ENCODE peak calls at places on chromosomes 6 and 20, in four cellular contexts. V, C, T and O are unnamed samples.

GRCh38 chr20:3093861-3094361 is 9.4 kb upstream of the AVP start:
- DNase-seq in V (no peak), C (no peak), T (no peak), O (no peak)

GRCh38 chr6:84007871-84008270 is 25.7 kb upstream of the MRAP2 start:
- DNase-seq in V (no peak), C (no peak), T (no peak), O (no peak)

GRCh38 chr20:51450221-51450712 is 92.3 kb downstream of the NFATC2 start:
- DNase-seq in V (no peak), C (no peak), T (no peak), O (no peak)

GRCh38 chr6:84074988-84075781 is 41.6 kb downstream of the MRAP2 start:
- DNase-seq in V (peak), C (no peak), T (no peak), O (peak)

GRCh38 chr6:151627689-151628444 is 134.1 kb downstream of the CCDC170 start:
- DNase-seq in V (peak), C (no peak), T (no peak), O (peak)

GRCh38 chr6:134436950-134437349 is 119.0 kb upstream of the SGK1 start:
- DNase-seq in V (no peak), C (no peak), T (no peak), O (no peak)

GRCh38 chr20:41563087-41563486 is 55.1 kb downstream of the CHD6 start:
- DNase-seq in V (no peak), C (no peak), T (no peak), O (no peak)

GRCh38 chr20:25539742-25540201 is 45.6 kb downstream of the NINL start:
- DNase-seq in V (no peak), C (no peak), T (no peak), O (no peak)

GRCh38 chr20:8194721-8195120 is 62.7 kb downstream of the PLCB1 start:
- DNase-seq in V (no peak), C (no peak), T (no peak), O (no peak)

GRCh38 chr20:35757098-35757705 is 14.6 kb upstream of the PHF20 start:
- DNase-seq in V (no peak), C (no peak), T (no peak), O (no peak)

GRCh38 chr6:17987576-17988421 is at the start of gene KIF13A:
- DNase-seq in V (no peak), C (peak), T (peak), O (no peak)

GRCh38 chr20:47298624-47299023 is 57.9 kb downstream of the ZMYND8 start:
- DNase-seq in V (no peak), C (no peak), T (no peak), O (no peak)

GRCh38 chr6:157629220-157629619 is 193.8 kb upstream of the SNX9 start:
- DNase-seq in V (no peak), C (no peak), T (no peak), O (no peak)

GRCh38 chr6:167700199-167700598 is 126.5 kb upstream of the AFDN start:
- DNase-seq in V (no peak), C (no peak), T (no peak), O (peak)

GRCh38 chr20:35823147-35823546 is 51.3 kb downstream of the PHF20 start:
- DNase-seq in V (no peak), C (no peak), T (no peak), O (no peak)

GRCh38 chr20:63459070-63459380 is 13.4 kb downstream of the KCNQ2 start:
- DNase-seq in V (no peak), C (no peak), T (no peak), O (no peak)

GRCh38 chr6:158774734-158775449 is 44.3 kb downstream of the EZR start:
- DNase-seq in V (no peak), C (no peak), T (no peak), O (no peak)

GRCh38 chr6:32069460-32069859 is 31.2 kb downstream of the CYP21A2 start:
- DNase-seq in V (no peak), C (peak), T (no peak), O (no peak)
- H3K27ac ChIP-seq in V (no peak), C (no peak), T (no peak), O (no peak)

DNA sequence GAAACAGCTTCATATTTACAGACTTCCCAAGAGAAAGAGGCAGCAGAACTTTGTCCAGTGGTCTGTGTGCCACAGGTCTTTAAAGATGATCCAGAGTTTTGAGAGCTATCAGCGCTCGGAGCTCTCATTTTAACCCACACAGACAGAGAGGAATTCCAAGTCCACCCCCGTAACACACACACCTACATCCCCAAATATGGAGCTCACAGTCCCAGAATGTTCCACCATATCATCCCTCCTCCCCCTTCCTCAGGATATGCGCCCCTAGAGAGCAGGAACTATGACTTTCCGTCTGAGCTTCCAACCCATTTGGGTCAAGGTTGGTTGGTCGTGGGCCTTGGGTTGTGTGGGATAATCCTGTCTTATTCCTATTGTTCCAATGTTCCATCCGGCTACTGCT is at the start of gene DEFB128:
- DNase-seq in V (no peak), C (no peak), T (no peak), O (no peak)
- H3K27ac ChIP-seq in V (no peak), C (no peak), T (no peak), O (no peak)

DNA sequence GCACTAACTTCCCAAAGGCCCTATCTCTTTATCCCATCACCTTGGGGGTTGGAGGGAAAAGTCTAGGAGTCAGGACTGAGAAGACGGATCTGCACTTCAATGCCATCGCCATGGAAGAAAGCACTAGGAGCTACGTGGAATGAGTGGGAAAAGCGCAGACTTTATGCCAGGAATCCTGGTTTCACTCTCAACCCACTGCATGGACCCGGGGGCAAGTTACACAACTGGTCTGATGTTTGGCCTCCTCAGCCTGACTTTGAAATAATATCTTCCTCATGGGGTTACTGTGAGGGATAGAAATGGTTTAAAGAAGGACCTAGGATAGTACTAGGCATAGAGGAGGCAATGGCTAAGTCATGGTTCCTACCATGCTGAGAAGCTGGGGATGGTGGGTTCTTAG is 13.5 kb upstream of the PSMG4 start:
- DNase-seq in V (no peak), C (no peak), T (no peak), O (no peak)
- H3K27ac ChIP-seq in V (no peak), C (no peak), T (no peak), O (no peak)

DNA sequence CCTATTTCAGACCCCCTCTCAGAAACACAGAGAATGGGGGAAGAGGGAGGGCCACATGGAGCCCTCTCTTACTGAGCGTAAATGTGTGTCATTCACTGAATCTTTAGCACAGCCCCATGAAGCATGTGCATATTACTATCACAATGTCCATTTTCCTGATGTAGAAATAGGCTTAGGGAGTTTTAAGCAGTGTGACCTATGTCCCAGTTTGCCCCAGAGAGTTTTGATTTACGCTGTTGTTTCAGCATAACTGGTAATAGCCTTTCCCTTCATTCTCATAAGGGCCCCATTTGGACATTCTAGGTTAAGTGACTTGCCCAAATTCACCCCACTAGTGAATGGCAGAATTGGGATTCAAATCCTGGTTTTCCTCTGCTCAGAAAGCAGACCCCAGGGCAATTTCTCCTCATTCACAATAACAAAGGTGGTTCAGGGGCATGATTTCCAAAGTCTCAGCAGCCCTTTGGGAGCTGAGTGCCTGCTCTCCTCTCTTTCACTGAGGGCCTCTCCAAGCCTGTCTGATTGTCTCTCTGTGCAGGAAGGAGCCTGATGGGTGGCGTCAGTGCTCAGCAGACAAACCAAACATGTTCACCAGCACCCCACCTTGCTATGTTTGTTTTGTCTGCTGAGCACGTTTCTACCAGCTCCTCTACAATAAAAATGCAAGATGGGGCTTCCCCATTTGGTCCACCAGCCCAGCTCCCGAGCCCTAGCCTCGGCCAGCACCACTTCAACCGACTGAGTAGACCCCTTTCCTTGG is 25.2 kb upstream of the TCP11 start:
- DNase-seq in V (no peak), C (no peak), T (peak), O (no peak)
- H3K27ac ChIP-seq in V (no peak), C (no peak), T (peak), O (peak)

GRCh38 chr6:79946242-79946641 is 1.1 kb downstream of the ELOVL4 start:
- DNase-seq in V (no peak), C (no peak), T (no peak), O (no peak)

GRCh38 chr6:79949235-79949634 is 1.9 kb upstream of the ELOVL4 start:
- DNase-seq in V (peak), C (peak), T (peak), O (peak)

GRCh38 chr6:79943133-79943532 is 4.2 kb downstream of the ELOVL4 start:
- DNase-seq in V (no peak), C (no peak), T (no peak), O (no peak)

GRCh38 chr6:79946773-79947190 is 571 bp downstream of the ELOVL4 start:
- DNase-seq in V (no peak), C (no peak), T (peak), O (no peak)

GRCh38 chr6:79947191-79948173 is at the start of gene ELOVL4:
- DNase-seq in V (no peak), C (peak), T (peak), O (peak)
- H3K27ac ChIP-seq in V (no peak), C (no peak), T (no peak), O (no peak)

GRCh38 chr6:26194329-26194701 is 107.1 kb downstream of the HFE start:
- DNase-seq in V (no peak), C (no peak), T (no peak), O (no peak)
- H3K27ac ChIP-seq in V (peak), C (no peak), T (peak), O (peak)

GRCh38 chr6:12720310-12720709 is 3.7 kb downstream of the PHACTR1 start:
- DNase-seq in V (no peak), C (no peak), T (no peak), O (no peak)
- H3K27ac ChIP-seq in V (no peak), C (no peak), T (no peak), O (no peak)

GRCh38 chr6:139603554-139603953 is 229.1 kb upstream of the CITED2 start:
- DNase-seq in V (no peak), C (no peak), T (no peak), O (no peak)
- H3K27ac ChIP-seq in V (no peak), C (no peak), T (no peak), O (no peak)